ENCODE peak calls at places on chromosomes 7 and 10, in six cellular contexts. O is Kasumi-1, A is Calu3, N is AG10803, I is body of pancreas, W is EH. Y is an unnamed sample.

GRCh38 chr7:127983804-127984332 is 47.4 kb downstream of the LRRC4 start:
- DNase-seq in O (no peak), A (peak), N (no peak), I (no peak), W (peak), Y (no peak)

GRCh38 chr10:104088239-104088638 is 2.6 kb upstream of the COL17A1 start:
- DNase-seq in O (no peak), A (no peak), N (no peak), I (no peak), W (no peak), Y (no peak)

GRCh38 chr10:62818426-62819011 is 2.4 kb upstream of the EGR2 start:
- DNase-seq in O (no peak), A (peak), N (no peak), I (peak), W (no peak), Y (no peak)

GRCh38 chr10:17609523-17610079 is 7.6 kb downstream of the HACD1 start:
- DNase-seq in O (no peak), A (no peak), N (no peak), I (no peak), W (no peak), Y (no peak)

GRCh38 chr7:99076615-99077014 is 67.3 kb downstream of the SMURF1 start:
- DNase-seq in O (no peak), A (no peak), N (no peak), I (no peak), W (no peak), Y (no peak)

GRCh38 chr10:77541944-77542343 is 95.7 kb downstream of the KCNMA1 start:
- DNase-seq in O (no peak), A (no peak), N (no peak), I (no peak), W (no peak), Y (no peak)

GRCh38 chr7:65809259-65809981 is 63.5 kb upstream of the VKORC1L1 start:
- DNase-seq in O (no peak), A (no peak), N (no peak), I (no peak), W (no peak), Y (no peak)

GRCh38 chr10:18439601-18440000 is 211.8 kb downstream of the NSUN6 start:
- DNase-seq in O (no peak), A (no peak), N (no peak), I (no peak), W (no peak), Y (no peak)

GRCh38 chr10:110746254-110746826 is 102.2 kb downstream of the RBM20 start:
- DNase-seq in O (peak), A (peak), N (peak), I (peak), W (peak), Y (peak)

GRCh38 chr7:28017372-28017771 is 163.2 kb downstream of the JAZF1 start:
- DNase-seq in O (no peak), A (no peak), N (peak), I (no peak), W (peak), Y (no peak)

GRCh38 chr7:55522268-55522902 is 49.9 kb downstream of the VOPP1 start:
- DNase-seq in O (no peak), A (no peak), N (no peak), I (no peak), W (no peak), Y (no peak)

GRCh38 chr7:4066206-4066605 is 615.9 kb upstream of the FOXK1 start:
- DNase-seq in O (no peak), A (no peak), N (no peak), I (no peak), W (no peak), Y (no peak)

GRCh38 chr7:66626236-66626957 is 2.3 kb upstream of the KCTD7 start:
- DNase-seq in O (no peak), A (no peak), N (peak), I (no peak), W (peak), Y (no peak)

GRCh38 chr10:84298077-84298476 is 30.3 kb upstream of the CCSER2 start:
- DNase-seq in O (no peak), A (no peak), N (no peak), I (no peak), W (no peak), Y (no peak)

GRCh38 chr7:19772323-19772722 is 1.1 kb downstream of the TMEM196 start:
- DNase-seq in O (no peak), A (no peak), N (no peak), I (no peak), W (no peak), Y (no peak)

GRCh38 chr7:3259711-3260424 is 41.2 kb upstream of the SDK1 start:
- DNase-seq in O (no peak), A (no peak), N (no peak), I (no peak), W (no peak), Y (no peak)

GRCh38 chr7:158863611-158864506 is 7.5 kb downstream of the DYNC2I1 start:
- DNase-seq in O (peak), A (peak), N (peak), I (peak), W (peak), Y (peak)

GRCh38 chr10:79411546-79412495 is 33.6 kb downstream of the ZCCHC24 start:
- DNase-seq in O (no peak), A (no peak), N (no peak), I (no peak), W (no peak), Y (no peak)

GRCh38 chr10:124592101-124592500 is 130.5 kb downstream of the LHPP start:
- DNase-seq in O (no peak), A (no peak), N (no peak), I (no peak), W (no peak), Y (no peak)

GRCh38 chr10:88478256-88478655 is 104.9 kb downstream of the RNLS start:
- DNase-seq in O (no peak), A (no peak), N (no peak), I (no peak), W (peak), Y (no peak)

GRCh38 chr7:101947899-101948298 is 130.5 kb downstream of the CUX1 start:
- DNase-seq in O (no peak), A (no peak), N (no peak), I (peak), W (no peak), Y (no peak)

GRCh38 chr10:130053561-130053960 is 57.1 kb downstream of the C10orf143 start:
- DNase-seq in O (no peak), A (no peak), N (peak), I (no peak), W (peak), Y (no peak)

GRCh38 chr10:116084166-116084565 is 188.8 kb downstream of the GFRA1 start:
- DNase-seq in O (no peak), A (no peak), N (no peak), I (no peak), W (peak), Y (no peak)

GRCh38 chr10:98098247-98098646 is 36.2 kb upstream of the R3HCC1L start:
- DNase-seq in O (no peak), A (no peak), N (no peak), I (no peak), W (no peak), Y (no peak)

GRCh38 chr7:13850185-13850752 is 139.2 kb downstream of the ETV1 start:
- DNase-seq in O (peak), A (peak), N (peak), I (peak), W (peak), Y (peak)

GRCh38 chr10:60572511-60573194 is 183.0 kb upstream of the ANK3 start:
- DNase-seq in O (no peak), A (peak), N (peak), I (peak), W (peak), Y (no peak)

GRCh38 chr7:6438427-6438826 is 9.3 kb downstream of the DAGLB start:
- DNase-seq in O (peak), A (no peak), N (no peak), I (no peak), W (no peak), Y (no peak)

GRCh38 chr10:112955736-112956421 is 5.8 kb downstream of the TCF7L2 start:
- DNase-seq in O (no peak), A (no peak), N (peak), I (no peak), W (peak), Y (no peak)

GRCh38 chr7:100765250-100765649 is 31.9 kb downstream of the ZAN start:
- DNase-seq in O (no peak), A (no peak), N (no peak), I (no peak), W (no peak), Y (no peak)

Y was measured in GDM1.